ENCODE peak calls at places on chromosome 10, in five cellular contexts. One of them, this sample, is unnamed.

GRCh38 chr10:2280713-2281112 is 543.4 kb upstream of the ADARB2 start:
- DNase-seq in smooth muscle cell of the brain vasculature: no peak
- DNase-seq in neural progenitor cell: peak
- DNase-seq in EL: no peak
- DNase-seq in sciatic nerve: no peak
- DNase-seq in this sample: no peak

GRCh38 chr10:850093-850492 is 81.4 kb downstream of the LARP4B start:
- DNase-seq in smooth muscle cell of the brain vasculature: no peak
- DNase-seq in neural progenitor cell: no peak
- DNase-seq in EL: no peak
- DNase-seq in sciatic nerve: no peak
- DNase-seq in this sample: no peak

GRCh38 chr10:1492641-1493040 is 244.7 kb downstream of the ADARB2 start:
- DNase-seq in smooth muscle cell of the brain vasculature: no peak
- DNase-seq in neural progenitor cell: no peak
- DNase-seq in EL: no peak
- DNase-seq in sciatic nerve: no peak
- DNase-seq in this sample: no peak

GRCh38 chr10:29316308-29317026 is 27.6 kb downstream of the LYZL1 start:
- DNase-seq in smooth muscle cell of the brain vasculature: no peak
- DNase-seq in neural progenitor cell: no peak
- DNase-seq in EL: no peak
- DNase-seq in sciatic nerve: no peak
- DNase-seq in this sample: no peak

GRCh38 chr10:29702288-29703164 is 67.8 kb upstream of the SVIL start:
- DNase-seq in smooth muscle cell of the brain vasculature: no peak
- DNase-seq in neural progenitor cell: no peak
- DNase-seq in EL: no peak
- DNase-seq in sciatic nerve: no peak
- DNase-seq in this sample: no peak

GRCh38 chr10:100882681-100883321 is 30.0 kb upstream of the SLF2 start:
- DNase-seq in smooth muscle cell of the brain vasculature: no peak
- DNase-seq in neural progenitor cell: no peak
- DNase-seq in EL: peak
- DNase-seq in sciatic nerve: peak
- DNase-seq in this sample: no peak

GRCh38 chr10:125266541-125266940 is 106.2 kb upstream of the CTBP2 start:
- DNase-seq in smooth muscle cell of the brain vasculature: no peak
- DNase-seq in neural progenitor cell: no peak
- DNase-seq in EL: no peak
- DNase-seq in sciatic nerve: no peak
- DNase-seq in this sample: no peak

GRCh38 chr10:60390224-60390626 is 550 bp upstream of the ANK3 start:
- DNase-seq in smooth muscle cell of the brain vasculature: no peak
- DNase-seq in neural progenitor cell: no peak
- DNase-seq in EL: peak
- DNase-seq in sciatic nerve: no peak
- DNase-seq in this sample: no peak

GRCh38 chr10:49139000-49139865 is 5.4 kb upstream of the FAM170B start:
- DNase-seq in smooth muscle cell of the brain vasculature: no peak
- DNase-seq in neural progenitor cell: no peak
- DNase-seq in EL: peak
- DNase-seq in sciatic nerve: no peak
- DNase-seq in this sample: no peak

GRCh38 chr10:75971402-75972211 is 540.2 kb downstream of the LRMDA start:
- DNase-seq in smooth muscle cell of the brain vasculature: peak
- DNase-seq in neural progenitor cell: no peak
- DNase-seq in EL: peak
- DNase-seq in sciatic nerve: no peak
- DNase-seq in this sample: no peak

GRCh38 chr10:25157650-25158049 is 17.2 kb upstream of the GPR158 start:
- DNase-seq in smooth muscle cell of the brain vasculature: no peak
- DNase-seq in neural progenitor cell: no peak
- DNase-seq in EL: no peak
- DNase-seq in sciatic nerve: no peak
- DNase-seq in this sample: no peak